ENCODE peak calls at places on chromosomes 3 and 15, in four cellular contexts. U, R, X and P are unnamed samples. For H3K4me1, the result is how much of the 10 kb centered on the place peaks cover.

GRCh38 chr3:140736863-140737460 is 59.1 kb downstream of the TRIM42 start:
- DNase-seq in U (peak), R (peak), X (no peak), P (peak)

GRCh38 chr3:54188176-54188791 is 65.9 kb downstream of the CACNA2D3 start:
- DNase-seq in U (peak), R (peak), X (peak), P (peak)

GRCh38 chr3:24185738-24186384 is 240.8 kb downstream of the NR1D2 start:
- DNase-seq in U (peak), R (peak), X (peak), P (peak)

GRCh38 chr3:173395412-173396181 is 1.9 kb upstream of the NLGN1 start:
- DNase-seq in U (peak), R (peak), X (peak), P (peak)

GRCh38 chr15:40764766-40765136 is 883 bp downstream of the GCHFR start:
- DNase-seq in U (no peak), R (no peak), X (no peak), P (no peak)

GRCh38 chr3:50242371-50242770 is 6.4 kb downstream of the GNAI2 start:
- DNase-seq in U (no peak), R (no peak), X (no peak), P (no peak)

GRCh38 chr3:177057768-177058167 is 139.5 kb downstream of the TBL1XR1 start:
- DNase-seq in U (no peak), R (no peak), X (peak), P (no peak)

GRCh38 chr3:23041918-23042696 is 161.0 kb upstream of the UBE2E2 start:
- DNase-seq in U (no peak), R (no peak), X (no peak), P (no peak)

GRCh38 chr15:73939138-73939537 is 12.9 kb downstream of the LOXL1 start:
- DNase-seq in U (no peak), R (no peak), X (no peak), P (no peak)

GRCh38 chr3:61381745-61382392 is 130.6 kb upstream of the FHIT start:
- DNase-seq in U (no peak), R (no peak), X (peak), P (peak)

GRCh38 chr15:37880009-37880834 is 54.2 kb upstream of the TMCO5A start:
- DNase-seq in U (no peak), R (no peak), X (peak), P (peak)

GRCh38 chr15:58419803-58420524 is 11.8 kb upstream of the LIPC start:
- DNase-seq in U (no peak), R (no peak), X (no peak), P (no peak)

GRCh38 chr15:99615460-99615859 is 49.7 kb downstream of the MEF2A start:
- DNase-seq in U (no peak), R (no peak), X (no peak), P (no peak)

GRCh38 chr15:34616613-34617012 is 33.2 kb upstream of the GOLGA8B start:
- DNase-seq in U (no peak), R (no peak), X (peak), P (peak)

GRCh38 chr3:102444101-102444500 is 9.3 kb downstream of the ZPLD1 start:
- DNase-seq in U (no peak), R (no peak), X (peak), P (peak)

GRCh38 chr3:73365756-73366397 is 258.9 kb downstream of the PDZRN3 start:
- DNase-seq in U (no peak), R (no peak), X (peak), P (no peak)

GRCh38 chr15:90264649-90265048 is 823 bp upstream of the NGRN start:
- DNase-seq in U (no peak), R (no peak), X (no peak), P (no peak)

GRCh38 chr3:14548321-14548729 is 8.2 kb upstream of the GRIP2 start:
- DNase-seq in U (peak), R (peak), X (peak), P (peak)

GRCh38 chr3:50194128-50194902 is 2.9 kb downstream of the GNAT1 start:
- DNase-seq in U (peak), R (peak), X (peak), P (peak)

GRCh38 chr15:50888054-50888453 is 20.4 kb upstream of the AP4E1 start:
- DNase-seq in U (no peak), R (no peak), X (peak), P (no peak)

GRCh38 chr3:66572090-66572632 is 71.3 kb upstream of the LRIG1 start:
- DNase-seq in U (no peak), R (no peak), X (no peak), P (no peak)

GRCh38 chr3:14141602-14142315 is 16.9 kb downstream of the TMEM43 start:
- DNase-seq in U (no peak), R (no peak), X (no peak), P (no peak)

GRCh38 chr15:42239528-42240245 is 31.6 kb upstream of the VPS39 start:
- DNase-seq in U (no peak), R (no peak), X (peak), P (no peak)

GRCh38 chr3:110902453-110903085 is 169.0 kb upstream of the NECTIN3 start:
- DNase-seq in U (no peak), R (no peak), X (no peak), P (no peak)

GRCh38 chr15:58490405-58491150 is 58.8 kb downstream of the LIPC start:
- DNase-seq in U (no peak), R (no peak), X (no peak), P (no peak)

GRCh38 chr3:159418571-159419526 is 569.8 kb upstream of the IL12A start:
- DNase-seq in U (no peak), R (no peak), X (peak), P (peak)

DNA sequence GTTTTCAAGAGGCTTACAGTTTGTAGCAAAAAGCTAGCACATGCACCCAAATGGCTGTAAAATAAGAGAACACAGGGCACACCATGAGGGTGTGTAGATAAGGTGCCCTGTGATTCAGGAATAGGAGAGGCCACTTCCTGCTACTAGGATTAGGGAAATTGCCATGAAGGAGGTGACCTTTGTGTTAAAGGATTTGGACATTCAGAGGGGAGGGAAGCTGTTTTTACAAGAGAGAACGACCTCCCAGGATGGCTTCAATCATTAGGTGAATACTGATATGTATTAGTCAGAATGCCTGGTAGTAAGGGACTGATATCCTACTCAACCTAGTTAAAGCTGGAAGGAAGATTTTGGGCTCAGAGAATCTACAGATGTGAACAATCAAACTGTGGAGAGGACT is 35.7 kb upstream of the ABHD17C start:
- DNase-seq in U (no peak), R (no peak), X (no peak), P (peak)
- H3K56ac ChIP-seq in U (no peak), R (no peak), X (no peak), P (no peak)

GRCh38 chr15:63605816-63606215 is 8.6 kb downstream of the FBXL22 start:
- DNase-seq in U (no peak), R (no peak), X (no peak), P (no peak)
- H3K4me1 ChIP-seq in U (under half), R (under half), X (under half), P (under half)

DNA sequence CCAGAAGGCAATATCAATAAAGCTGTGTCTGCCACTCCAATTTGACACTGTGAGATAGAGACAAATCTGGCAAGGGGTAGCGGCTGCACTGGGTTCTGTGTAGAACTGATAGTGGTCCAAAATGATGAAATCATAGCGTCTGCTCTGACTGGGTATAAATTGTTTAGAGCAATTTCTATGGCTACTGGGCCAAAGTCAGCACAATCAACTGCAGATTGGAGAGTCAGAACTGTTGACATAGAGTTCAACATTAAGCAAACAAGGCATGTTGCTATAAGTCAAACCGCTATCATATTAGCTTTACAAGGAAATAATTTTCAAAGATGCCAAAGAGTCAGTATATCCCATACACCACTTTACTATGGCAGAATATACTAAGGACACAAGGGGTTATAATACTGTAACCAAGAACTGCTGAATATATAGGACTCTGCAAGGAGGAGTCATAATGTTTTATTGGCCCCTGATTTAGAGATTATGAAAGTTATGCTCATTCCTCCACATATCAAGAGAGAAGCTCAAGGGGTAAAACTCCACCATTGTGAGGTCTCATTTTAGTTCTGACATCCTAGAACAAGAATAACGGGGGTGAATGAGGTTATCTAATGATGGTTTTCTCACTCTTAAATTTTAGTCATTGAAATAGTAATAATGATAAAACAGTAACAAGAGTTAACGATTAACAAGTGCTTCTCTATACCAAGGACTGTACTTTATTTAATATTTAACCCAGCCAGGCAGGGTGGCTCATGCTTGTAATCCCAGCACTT is 309.8 kb upstream of the GADL1 start:
- DNase-seq in U (no peak), R (no peak), X (no peak), P (no peak)
- H3K27ac ChIP-seq in U (no peak), R (no peak), X (no peak), P (no peak)

GRCh38 chr15:91311986-91312385 is 211.9 kb downstream of the SV2B start:
- DNase-seq in U (no peak), R (no peak), X (no peak), P (no peak)
- H3K56ac ChIP-seq in U (no peak), R (no peak), X (no peak), P (no peak)